ENCODE peak calls at places on chromosomes 11 and 22, in six cellular contexts. V, H, L, K, B and G are unnamed samples.
A peak's percentile ranks its signal among the peaks of the same experiment; 100 is the strongest.

GRCh38 chr22:42792909-42793847 is 63.9 kb downstream of the ARFGAP3 start:
- DNase-seq in V (no peak), H (no peak), L (no peak), K (no peak), B (no peak), G (no peak)

GRCh38 chr11:67437082-67437821 is at the start of gene PTPRCAP:
- DNase-seq in K (no peak), B (peak; percentile 77), V (peak; percentile 63), H (no peak), L (no peak), G (no peak)

GRCh38 chr22:22080270-22080669 is 97.7 kb upstream of the TOP3B start:
- DNase-seq in L (no peak), H (no peak), V (no peak), K (no peak), B (no peak), G (peak; percentile 29)

GRCh38 chr11:132125855-132126841 is 755.7 kb downstream of the NTM start:
- DNase-seq in L (no peak), V (no peak), H (no peak), K (peak; percentile 55), B (no peak), G (peak; percentile 49)

GRCh38 chr11:47987781-47988180 is 7.4 kb downstream of the PTPRJ start:
- DNase-seq in L (no peak), B (no peak), V (no peak), H (no peak), K (no peak), G (no peak)

GRCh38 chr22:50119768-50120251 is 30.0 kb downstream of the MOV10L1 start:
- DNase-seq in H (peak; percentile 66), K (no peak), L (no peak), V (no peak), B (no peak), G (no peak)

GRCh38 chr11:22832315-22833041 is 2.9 kb upstream of the SVIP start:
- DNase-seq in H (no peak), V (no peak), B (no peak), L (no peak), K (no peak), G (no peak)

GRCh38 chr11:84164722-84165121 is 878.6 kb upstream of the CCDC90B start:
- DNase-seq in L (no peak), K (no peak), B (no peak), V (no peak), H (no peak), G (no peak)

GRCh38 chr22:28247667-28248363 is 328.8 kb upstream of the PITPNB start:
- DNase-seq in L (no peak), K (no peak), V (no peak), B (no peak), H (no peak), G (no peak)

GRCh38 chr11:130096823-130097222 is 27.1 kb downstream of the APLP2 start:
- DNase-seq in B (no peak), H (no peak), V (no peak), K (no peak), L (no peak), G (no peak)

GRCh38 chr11:34757026-34757451 is 136.1 kb downstream of the EHF start:
- DNase-seq in V (no peak), K (no peak), L (no peak), B (no peak), H (no peak), G (no peak)

GRCh38 chr11:121535122-121535796 is 82.5 kb upstream of the SORL1-AS1 start:
- DNase-seq in V (no peak), K (peak; percentile 20), H (no peak), L (no peak), B (no peak), G (no peak)

GRCh38 chr11:116513278-116513823 is 259.4 kb downstream of the BUD13 start:
- DNase-seq in K (no peak), V (no peak), L (no peak), B (no peak), H (no peak), G (no peak)